ENCODE peak calls at places on chromosome 14, in four cellular contexts. R is amniotic epithelial cell; M is activated T-helper 1 cell treated with anti-CD3 and anti-CD28 coated beads, Interleukin-12 subunit alpha, Interleukin-12 subunit beta, Interleukin-2, Interleukin-4 antibody, amounts not matched to agents 30 ng/mL and 10 ng/mL and 1 ng/mL, durations not matched to agents 14 hours and 24 hours and 36 hours; J is fibroblast of the conjunctiva. O is an unnamed sample.

GRCh38 chr14:103948442-103948841 is 6.1 kb upstream of the RD3L start:
- DNase-seq in R (no peak), M (no peak), J (no peak), O (no peak)

GRCh38 chr14:95265106-95266094 is 54.3 kb downstream of the CLMN start:
- DNase-seq in R (peak; percentile 98), M (peak; percentile 27), J (peak; percentile 73), O (no peak)

GRCh38 chr14:82667006-82667405 is 1133.4 kb upstream of the SEL1L start:
- DNase-seq in R (no peak), M (no peak), J (peak; percentile 83), O (no peak)

GRCh38 chr14:101065696-101066694 is 162.5 kb upstream of the RTL1 start:
- DNase-seq in R (no peak), M (no peak), J (no peak), O (no peak)

GRCh38 chr14:31950760-31951637 is 126.1 kb upstream of the ARHGAP5 start:
- DNase-seq in R (peak; percentile 89), M (no peak), J (peak; percentile 17), O (peak; percentile 47)

GRCh38 chr14:79016828-79017505 is 846.8 kb downstream of the NRXN3 start:
- DNase-seq in R (peak; percentile 97), M (no peak), J (peak; percentile 49), O (no peak)

GRCh38 chr14:105151838-105152793 is 16.5 kb downstream of the JAG2 start:
- DNase-seq in R (no peak), M (no peak), J (no peak), O (no peak)

GRCh38 chr14:99728981-99729451 is 44.9 kb downstream of the CYP46A1 start:
- DNase-seq in R (no peak), M (no peak), J (no peak), O (no peak)

GRCh38 chr14:74519316-74520074 is 25.9 kb downstream of the ISCA2 start:
- DNase-seq in R (no peak), M (no peak), J (no peak), O (no peak)

GRCh38 chr14:33297565-33297964 is 358.9 kb downstream of the NPAS3 start:
- DNase-seq in R (no peak), M (no peak), J (no peak), O (no peak)

GRCh38 chr14:99229654-99230215 is 42.3 kb downstream of the BCL11B start:
- DNase-seq in R (no peak), M (no peak), J (no peak), O (no peak)

GRCh38 chr14:58815781-58816297 is 178.1 kb downstream of the DACT1 start:
- DNase-seq in R (no peak), M (no peak), J (no peak), O (peak; percentile 56)

GRCh38 chr14:35347323-35348043 is 55.3 kb downstream of the PSMA6 start:
- DNase-seq in R (no peak), M (no peak), J (no peak), O (peak; percentile 11)

GRCh38 chr14:56119221-56119967 is 1.2 kb downstream of the PELI2 start:
- DNase-seq in R (peak; percentile 29), M (peak; percentile 11), J (no peak), O (peak; percentile 50)

GRCh38 chr14:104687601-104688504 is 1.6 kb upstream of the INF2 start:
- DNase-seq in R (peak; percentile 42), M (no peak), J (no peak), O (no peak)